ENCODE peak calls at places on chromosomes 3 and 15, in five cellular contexts. Z, O, D, Y and V are unnamed samples.

GRCh38 chr15:52527898-52528464 is 699 bp downstream of the MYO5A start:
- DNase-seq in Z (peak; percentile 22), O (no peak), D (peak; percentile 25), Y (peak; percentile 56), V (peak; percentile 45)

GRCh38 chr3:187208159-187208558 is 10.9 kb downstream of the RTP1 start:
- DNase-seq in Z (no peak), O (no peak), D (peak; percentile 32), Y (no peak), V (no peak)

GRCh38 chr3:156307704-156308103 is 187.3 kb downstream of the KCNAB1 start:
- DNase-seq in Z (peak; percentile 63), O (no peak), D (peak; percentile 86), Y (no peak), V (no peak)

GRCh38 chr3:65006300-65006739 is 318.5 kb upstream of the ADAMTS9 start:
- DNase-seq in Z (peak; percentile 91), O (no peak), D (peak; percentile 89), Y (no peak), V (no peak)

GRCh38 chr15:91867581-91868026 is 14.1 kb downstream of the SLCO3A1 start:
- DNase-seq in Z (no peak), O (no peak), D (peak; percentile 31), Y (no peak), V (no peak)

GRCh38 chr3:53089511-53089910 is 40.7 kb downstream of the RFT1 start:
- DNase-seq in Z (no peak), O (no peak), D (peak; percentile 33), Y (no peak), V (no peak)

GRCh38 chr15:88623061-88623460 is 1.9 kb downstream of the AEN start:
- DNase-seq in Z (peak; percentile 84), O (peak; percentile 33), D (peak; percentile 62), Y (no peak), V (no peak)

GRCh38 chr15:74958320-74958907 is 1.8 kb upstream of the RPP25 start:
- DNase-seq in Z (peak; percentile 63), O (no peak), D (no peak), Y (peak; percentile 29), V (peak; percentile 49)

GRCh38 chr3:109188726-109189125 is 52.2 kb downstream of the C3orf85 start:
- DNase-seq in Z (no peak), O (no peak), D (no peak), Y (no peak), V (no peak)

GRCh38 chr15:71049706-71050422 is 65.4 kb upstream of the THSD4 start:
- DNase-seq in Z (no peak), O (no peak), D (peak; percentile 27), Y (no peak), V (no peak)

GRCh38 chr15:83200162-83200561 is 7.5 kb downstream of the HDGFL3 start:
- DNase-seq in Z (peak; percentile 81), O (no peak), D (peak; percentile 79), Y (no peak), V (no peak)

GRCh38 chr15:40103124-40103858 is 5.4 kb downstream of the BMF start:
- DNase-seq in Z (peak; percentile 87), O (peak; percentile 93), D (peak; percentile 76), Y (no peak), V (peak; percentile 96)

GRCh38 chr3:12981631-12982265 is 91.5 kb downstream of the IQSEC1 start:
- DNase-seq in Z (no peak), O (no peak), D (no peak), Y (no peak), V (no peak)